ENCODE peak calls at places on chromosome X, in five cellular contexts. Q, G, D, Z and M are unnamed samples. For H3K4me1, the result is how much of the 10 kb centered on the place peaks cover.

GRCh38 chrX:56793533-56794320 is 64.7 kb downstream of the NBDY start:
- DNase-seq in Q (peak), G (no peak), D (no peak), Z (no peak), M (no peak)

GRCh38 chrX:38080808-38081207 is 74.5 kb downstream of the SYTL5 start:
- DNase-seq in Q (no peak), G (peak), D (no peak), Z (no peak), M (no peak)

GRCh38 chrX:122641826-122642225 is 542.3 kb upstream of the GRIA3 start:
- DNase-seq in Q (no peak), G (no peak), D (no peak), Z (no peak), M (no peak)

GRCh38 chrX:45849261-45849660 is 648.6 kb upstream of the DIPK2B start:
- DNase-seq in Q (no peak), G (peak), D (no peak), Z (no peak), M (no peak)

GRCh38 chrX:111854778-111855490 is 21.0 kb upstream of the TRPC5OS start:
- DNase-seq in Q (no peak), G (peak), D (no peak), Z (no peak), M (no peak)

GRCh38 chrX:111784667-111785066 is 91.3 kb upstream of the TRPC5OS start:
- DNase-seq in Q (no peak), G (no peak), D (no peak), Z (no peak), M (no peak)

GRCh38 chrX:145825896-145826295 is 8.3 kb downstream of the SLITRK2 start:
- DNase-seq in Q (no peak), G (no peak), D (peak), Z (no peak), M (no peak)

GRCh38 chrX:84729809-84730208 is 227.6 kb upstream of the HDX start:
- DNase-seq in Q (peak), G (peak), D (peak), Z (no peak), M (no peak)

GRCh38 chrX:153669901-153670731 is 3.5 kb downstream of the PNCK start:
- DNase-seq in Q (peak), G (no peak), D (no peak), Z (no peak), M (no peak)

GRCh38 chrX:65451663-65452062 is 82.9 kb downstream of the LAS1L start:
- DNase-seq in Q (no peak), G (peak), D (peak), Z (no peak), M (no peak)

GRCh38 chrX:135974279-135974856 is 580 bp upstream of the MMGT1 start:
- DNase-seq in Q (peak), G (peak), D (peak), Z (peak), M (peak)

GRCh38 chrX:11557120-11557519 is 108.6 kb downstream of the ARHGAP6 start:
- DNase-seq in Q (no peak), G (peak), D (no peak), Z (no peak), M (no peak)

GRCh38 chrX:117538441-117539418 is 577.9 kb downstream of the KLHL13 start:
- DNase-seq in Q (no peak), G (no peak), D (no peak), Z (no peak), M (no peak)

GRCh38 chrX:108091878-108092291 is 307 bp downstream of the ATG4A start:
- DNase-seq in Q (no peak), G (no peak), D (no peak), Z (no peak), M (no peak)

DNA sequence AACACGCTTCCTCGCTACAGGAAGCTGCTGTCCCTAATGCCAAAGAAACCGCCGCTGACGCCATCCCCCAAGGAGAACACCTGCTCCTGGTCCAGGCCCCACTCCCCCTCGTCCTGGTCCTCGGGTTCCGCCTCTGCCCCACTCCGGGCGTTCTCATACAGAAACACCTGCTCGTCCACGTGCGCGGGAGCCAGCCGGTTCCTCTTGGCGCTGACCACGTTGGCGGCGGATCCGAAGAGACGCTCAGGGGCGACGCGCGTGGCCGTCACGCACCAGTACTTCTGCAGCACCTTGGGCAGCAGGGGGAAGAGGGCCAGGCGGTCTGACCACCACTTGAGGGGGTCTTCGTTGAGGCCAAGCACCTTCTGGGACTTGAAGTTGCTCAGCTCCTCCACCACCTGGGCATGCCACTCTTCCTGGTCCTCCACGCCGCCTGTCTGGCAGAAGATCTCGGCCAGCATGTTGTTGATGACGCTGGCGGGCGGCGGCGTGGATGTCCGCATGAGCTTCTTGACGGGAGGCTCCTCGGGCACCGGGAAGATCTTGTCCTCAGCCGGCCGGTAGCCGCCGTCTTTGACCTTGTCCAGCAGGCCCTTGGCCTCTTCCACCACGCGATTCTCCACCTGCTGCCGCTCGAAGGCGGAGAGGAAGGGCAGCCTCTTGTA is 12.0 kb downstream of the DHRSX start:
- DNase-seq in Q (no peak), G (no peak), D (no peak), Z (no peak), M (no peak)
- TF ChIP-seq POLR2A in Q (no peak), G (no peak), D (no peak), Z (no peak), M (no peak)

GRCh38 chrX:6074532-6074931 is 154.1 kb downstream of the NLGN4X start:
- DNase-seq in Q (no peak), G (no peak), D (no peak), Z (no peak), M (no peak)
- H3K4me1 ChIP-seq in Q (under half), G (under half), D (under half), Z (under half), M (under half)

DNA sequence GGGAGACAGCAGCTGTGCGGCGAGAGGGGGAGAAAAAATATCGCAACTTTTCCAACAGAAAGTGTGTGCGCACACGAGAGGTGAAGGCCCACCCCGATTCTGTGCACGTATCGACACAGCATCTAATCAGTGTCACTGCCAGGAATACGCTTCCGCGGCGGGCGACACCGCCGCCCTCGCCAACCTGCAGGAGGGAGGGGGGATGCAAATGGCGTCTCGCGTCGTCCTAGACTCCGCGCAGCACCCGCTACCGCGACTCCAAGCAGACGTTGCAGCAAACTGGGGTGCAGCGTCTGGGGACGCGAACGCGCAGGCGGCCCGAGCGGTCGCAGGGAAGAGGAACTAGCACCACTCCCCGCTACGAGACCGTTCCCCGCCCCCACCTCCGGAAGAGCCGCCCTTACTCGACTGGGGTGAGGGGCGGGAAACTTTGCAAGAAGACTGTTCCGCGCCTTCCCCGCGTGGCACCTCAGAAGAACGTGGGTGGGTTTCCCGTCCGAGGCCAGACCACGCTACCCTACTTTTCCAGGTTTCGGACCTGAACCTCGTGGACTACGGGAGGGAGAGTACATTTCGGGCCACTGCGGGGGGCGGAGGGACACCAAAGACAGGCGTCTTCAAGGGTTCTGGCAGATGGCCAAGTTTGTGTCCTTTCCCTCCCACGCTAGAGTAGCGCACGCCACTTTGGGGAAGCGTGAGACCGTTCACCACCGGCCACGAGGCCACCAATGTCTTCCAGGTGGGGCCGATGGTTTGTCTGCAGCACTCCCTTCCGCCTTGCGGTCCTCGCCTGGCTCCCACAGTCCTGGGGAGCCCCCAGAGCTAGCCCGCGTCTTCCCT is 77.9 kb upstream of the BCOR start:
- DNase-seq in Q (peak), G (no peak), D (peak), Z (peak), M (peak)
- TF ChIP-seq POLR2A in Q (no peak), G (no peak), D (no peak), Z (peak), M (no peak)

DNA sequence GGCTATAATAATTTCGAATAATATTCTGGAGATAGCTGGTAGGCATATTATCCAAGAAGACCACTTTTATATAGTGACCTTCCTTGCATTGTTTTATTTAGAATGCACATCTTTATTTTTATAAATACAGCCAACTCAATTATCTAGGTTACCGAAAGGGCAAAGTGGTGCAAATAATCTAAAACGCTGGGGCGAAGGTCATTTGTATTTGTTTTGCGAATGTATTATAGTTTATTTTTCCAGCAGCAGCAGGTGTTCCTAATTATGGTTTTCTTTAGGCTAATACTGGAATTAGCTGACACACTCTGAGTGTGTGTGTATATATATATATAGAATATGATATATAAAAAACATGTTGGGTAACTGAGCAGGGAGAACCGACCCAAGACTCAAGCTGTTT is 48.1 kb upstream of the RAP2C start:
- DNase-seq in Q (no peak), G (no peak), D (no peak), Z (no peak), M (no peak)
- H3K4me1 ChIP-seq in Q (under half), G (under half), D (under half), Z (under half), M (under half)